ENCODE peak calls at places on chromosomes 1 and 21, in eight cellular contexts. H is Peyer's patch; R is adrenal gland; D is CD8-positive, alpha-beta T cell; B is lung; I is thyroid gland; P is upper lobe of left lung; L is breast epithelium. V is an unnamed sample.

GRCh38 chr1:156510709-156511108 is 10.1 kb upstream of the MEF2D start:
- DNase-seq in H (no peak), R (peak; percentile 82), D (no peak), B (peak; percentile 88), I (peak; percentile 100), P (no peak), L (peak; percentile 87), V (peak; percentile 81)

GRCh38 chr1:244603498-244603897 is 49.4 kb upstream of the DESI2 start:
- DNase-seq in H (no peak), R (no peak), D (no peak), B (no peak), I (no peak), P (no peak), L (no peak), V (no peak)

GRCh38 chr1:186985889-186986491 is 157.2 kb downstream of the PLA2G4A start:
- DNase-seq in H (no peak), R (no peak), D (no peak), B (no peak), I (no peak), P (no peak), L (no peak), V (no peak)

GRCh38 chr1:32470991-32471694 is 6.3 kb downstream of the ZBTB8B start:
- DNase-seq in H (no peak), R (no peak), D (no peak), B (no peak), I (no peak), P (peak; percentile 55), L (no peak), V (peak; percentile 52)

GRCh38 chr21:44509539-44509938 is 30.5 kb downstream of the KRTAP10-1 start:
- DNase-seq in H (peak; percentile 75), R (no peak), D (no peak), B (peak; percentile 79), I (peak; percentile 96), P (peak; percentile 83), L (peak; percentile 77), V (peak; percentile 93)

GRCh38 chr21:30942192-30942591 is 60.8 kb upstream of the KRTAP11-1 start:
- DNase-seq in H (no peak), R (no peak), D (no peak), B (no peak), I (no peak), P (no peak), L (no peak), V (no peak)

GRCh38 chr1:234978397-234979291 is 150.0 kb downstream of the TOMM20 start:
- DNase-seq in H (peak; percentile 84), R (peak; percentile 84), D (peak; percentile 56), B (no peak), I (no peak), P (no peak), L (no peak), V (peak; percentile 45)

GRCh38 chr1:221908573-221908972 is 166.7 kb upstream of the DUSP10 start:
- DNase-seq in H (no peak), R (no peak), D (no peak), B (no peak), I (no peak), P (no peak), L (no peak), V (no peak)

GRCh38 chr1:2290595-2291510 is 62.7 kb downstream of the SKI start:
- DNase-seq in H (peak; percentile 71), R (peak; percentile 75), D (peak; percentile 77), B (peak; percentile 87), I (peak; percentile 49), P (peak; percentile 91), L (no peak), V (peak; percentile 84)

GRCh38 chr1:207311888-207312603 is 9.4 kb upstream of the CD55 start:
- DNase-seq in H (no peak), R (no peak), D (no peak), B (no peak), I (no peak), P (no peak), L (no peak), V (no peak)

GRCh38 chr1:40318970-40319621 is 2.0 kb upstream of the COL9A2 start:
- DNase-seq in H (no peak), R (no peak), D (no peak), B (no peak), I (no peak), P (no peak), L (no peak), V (no peak)

GRCh38 chr21:42670884-42671283 is 17.5 kb downstream of the PDE9A start:
- DNase-seq in H (no peak), R (no peak), D (no peak), B (no peak), I (no peak), P (no peak), L (no peak), V (no peak)

GRCh38 chr1:202701200-202701599 is 9.1 kb downstream of the SYT2 start:
- DNase-seq in H (no peak), R (no peak), D (no peak), B (no peak), I (no peak), P (no peak), L (no peak), V (no peak)

GRCh38 chr1:169144941-169145626 is 38.6 kb downstream of the ATP1B1 start:
- DNase-seq in H (no peak), R (no peak), D (no peak), B (no peak), I (no peak), P (no peak), L (no peak), V (no peak)

GRCh38 chr1:199298825-199299224 is 660.0 kb downstream of the PTPRC start:
- DNase-seq in H (no peak), R (no peak), D (no peak), B (no peak), I (no peak), P (no peak), L (no peak), V (no peak)

GRCh38 chr21:36699026-36699545 is at the start of gene SIM2:
- DNase-seq in H (no peak), R (no peak), D (no peak), B (no peak), I (no peak), P (no peak), L (no peak), V (no peak)

GRCh38 chr1:12013317-12013588 is 6.0 kb upstream of the MIIP start:
- DNase-seq in H (no peak), R (no peak), D (no peak), B (no peak), I (no peak), P (no peak), L (no peak), V (no peak)

GRCh38 chr1:244350027-244350426 is 101.7 kb downstream of the ADSS2 start:
- DNase-seq in H (no peak), R (no peak), D (no peak), B (no peak), I (no peak), P (no peak), L (no peak), V (no peak)

GRCh38 chr1:58057820-58058219 is 488.7 kb downstream of the OMA1 start:
- DNase-seq in H (no peak), R (no peak), D (no peak), B (no peak), I (no peak), P (no peak), L (no peak), V (no peak)

GRCh38 chr1:177914603-177915002 is 55.3 kb downstream of the SEC16B start:
- DNase-seq in H (no peak), R (no peak), D (no peak), B (no peak), I (no peak), P (no peak), L (no peak), V (no peak)

GRCh38 chr1:4425892-4426291 is 228.5 kb upstream of the AJAP1 start:
- DNase-seq in H (no peak), R (no peak), D (no peak), B (no peak), I (no peak), P (no peak), L (no peak), V (no peak)

GRCh38 chr1:24255226-24255625 is 63.9 kb upstream of the GRHL3 start:
- DNase-seq in H (no peak), R (no peak), D (no peak), B (no peak), I (no peak), P (no peak), L (no peak), V (no peak)

GRCh38 chr1:14928412-14928811 is 225.1 kb upstream of the TMEM51 start:
- DNase-seq in H (no peak), R (no peak), D (no peak), B (no peak), I (no peak), P (no peak), L (no peak), V (no peak)

DNA sequence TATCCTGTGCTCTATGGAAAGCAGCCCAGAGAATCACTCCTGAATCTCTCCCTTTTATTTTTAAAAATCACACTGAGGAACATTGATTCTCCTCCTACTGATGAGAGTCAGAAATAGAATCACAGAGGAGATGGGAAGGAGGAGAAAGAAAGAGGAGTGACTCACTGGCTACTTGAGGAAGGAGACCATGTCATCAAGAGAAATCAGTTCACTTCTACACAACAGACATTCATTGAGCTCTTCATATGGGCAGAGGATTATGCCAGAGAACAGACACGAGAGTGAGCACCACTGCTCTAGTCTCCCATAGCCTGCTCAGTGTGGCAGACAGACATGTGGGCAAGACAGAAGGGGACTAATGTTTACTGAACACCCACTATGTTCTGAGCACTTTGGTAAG is 44.2 kb downstream of the RAB3B start:
- DNase-seq in H (no peak), R (no peak), D (no peak), B (no peak), I (no peak), P (no peak), L (no peak), V (no peak)
- TF ChIP-seq CTCF in H (no peak), R (no peak), D (no peak), B (no peak), I (no peak), P (no peak), L (no peak), V (no peak)

DNA sequence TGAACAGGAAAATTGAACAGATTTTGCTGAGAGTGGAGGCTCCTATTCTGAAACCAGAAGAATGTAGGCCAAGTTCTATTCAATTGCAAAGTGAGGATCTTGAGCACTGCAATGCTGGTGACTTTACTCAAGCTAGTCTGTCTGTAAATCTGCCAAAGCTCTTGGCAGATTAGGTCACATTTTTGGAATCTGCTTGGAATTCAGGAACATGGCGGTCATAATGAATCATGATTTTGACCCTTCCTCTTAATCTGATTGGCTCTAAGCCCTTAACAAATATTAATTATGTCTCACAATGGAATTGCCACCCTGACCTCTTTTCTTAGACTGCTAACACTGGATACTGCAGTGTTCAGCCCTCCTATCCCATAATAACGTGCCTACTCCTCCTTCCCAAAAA is 7.2 kb upstream of the GNG12 start:
- DNase-seq in H (no peak), R (peak; percentile 74), D (no peak), B (no peak), I (no peak), P (no peak), L (no peak), V (no peak)
- H3K27me3 ChIP-seq in H (no peaks in the 10 kb centered on the region), R (no peaks in the 10 kb centered on the region), D (no peaks in the 10 kb centered on the region), B (no peaks in the 10 kb centered on the region), I (no peaks in the 10 kb centered on the region), P (no peaks in the 10 kb centered on the region), L (no peaks in the 10 kb centered on the region), V (no peaks in the 10 kb centered on the region)

GRCh38 chr1:10516925-10517676 is 42.4 kb downstream of the PEX14 start:
- DNase-seq in H (no peak), R (peak; percentile 66), D (no peak), B (no peak), I (no peak), P (no peak), L (no peak), V (no peak)
- H3K4me1 ChIP-seq in H (no peaks in the 10 kb centered on the region), R (peaks cover 11% of the 10 kb centered on the region), D (peaks cover 52% of the 10 kb centered on the region), B (peaks cover under 1% of the 10 kb centered on the region), I (peaks cover 60% of the 10 kb centered on the region), P (peaks cover 71% of the 10 kb centered on the region), L (no peaks in the 10 kb centered on the region), V (peaks cover 21% of the 10 kb centered on the region)

GRCh38 chr1:161132410-161133219 is at the start of gene DEDD:
- DNase-seq in H (peak; percentile 93), R (peak; percentile 97), D (peak; percentile 86), B (peak; percentile 94), I (peak; percentile 96), P (peak; percentile 96), L (peak; percentile 92), V (peak; percentile 92)
- TF ChIP-seq CTCF in H (peak; percentile 4), R (no peak), D (no peak), B (no peak), I (peak; percentile 16), P (no peak), L (no peak), V (no peak)